ENCODE peak calls at places on chromosomes 13 and 19, in seven cellular contexts. One of them, this sample, is unnamed.

GRCh38 chr13:29922281-29922821 is 71.9 kb upstream of the UBL3 start:
- DNase-seq in bronchial epithelial cell: peak
- DNase-seq in RKO: no peak
- DNase-seq in left cardiac atrium: no peak
- DNase-seq in erythroblast: peak
- DNase-seq in activated naive CD4-positive, alpha-beta T cell: no peak
- DNase-seq in transverse colon: no peak
- DNase-seq in this sample: no peak

GRCh38 chr19:5466814-5467291 is 11.6 kb downstream of the ZNRF4 start:
- DNase-seq in bronchial epithelial cell: peak
- DNase-seq in left cardiac atrium: no peak
- DNase-seq in activated naive CD4-positive, alpha-beta T cell: no peak
- DNase-seq in transverse colon: no peak
- DNase-seq in RKO: no peak
- DNase-seq in erythroblast: no peak
- DNase-seq in this sample: no peak

GRCh38 chr19:33064117-33064777 is 441 bp downstream of the RHPN2 start:
- DNase-seq in bronchial epithelial cell: no peak
- DNase-seq in activated naive CD4-positive, alpha-beta T cell: no peak
- DNase-seq in transverse colon: peak
- DNase-seq in left cardiac atrium: peak
- DNase-seq in RKO: peak
- DNase-seq in erythroblast: no peak
- DNase-seq in this sample: peak

GRCh38 chr13:79492313-79492798 is 11.4 kb downstream of the NDFIP2 start:
- DNase-seq in left cardiac atrium: no peak
- DNase-seq in transverse colon: no peak
- DNase-seq in bronchial epithelial cell: peak
- DNase-seq in activated naive CD4-positive, alpha-beta T cell: no peak
- DNase-seq in RKO: no peak
- DNase-seq in erythroblast: no peak
- DNase-seq in this sample: peak

GRCh38 chr19:51938936-51939335 is 11.7 kb downstream of the ZNF613 start:
- DNase-seq in bronchial epithelial cell: no peak
- DNase-seq in activated naive CD4-positive, alpha-beta T cell: no peak
- DNase-seq in left cardiac atrium: no peak
- DNase-seq in RKO: no peak
- DNase-seq in transverse colon: no peak
- DNase-seq in erythroblast: no peak
- DNase-seq in this sample: no peak

GRCh38 chr13:66329988-66330429 is 900.1 kb downstream of the PCDH9 start:
- DNase-seq in activated naive CD4-positive, alpha-beta T cell: no peak
- DNase-seq in erythroblast: no peak
- DNase-seq in left cardiac atrium: no peak
- DNase-seq in RKO: peak
- DNase-seq in transverse colon: no peak
- DNase-seq in bronchial epithelial cell: no peak
- DNase-seq in this sample: no peak

GRCh38 chr13:20550799-20551198 is 16.2 kb upstream of the IFT88 start:
- DNase-seq in activated naive CD4-positive, alpha-beta T cell: no peak
- DNase-seq in erythroblast: no peak
- DNase-seq in bronchial epithelial cell: peak
- DNase-seq in RKO: no peak
- DNase-seq in left cardiac atrium: no peak
- DNase-seq in transverse colon: no peak
- DNase-seq in this sample: no peak

GRCh38 chr13:40505196-40505595 is 161.2 kb downstream of the FOXO1 start:
- DNase-seq in erythroblast: no peak
- DNase-seq in left cardiac atrium: no peak
- DNase-seq in activated naive CD4-positive, alpha-beta T cell: no peak
- DNase-seq in transverse colon: no peak
- DNase-seq in bronchial epithelial cell: no peak
- DNase-seq in RKO: no peak
- DNase-seq in this sample: no peak

GRCh38 chr19:48244289-48244688 is 11.4 kb downstream of the CARD8 start:
- DNase-seq in activated naive CD4-positive, alpha-beta T cell: no peak
- DNase-seq in transverse colon: no peak
- DNase-seq in bronchial epithelial cell: peak
- DNase-seq in RKO: peak
- DNase-seq in left cardiac atrium: no peak
- DNase-seq in erythroblast: peak
- DNase-seq in this sample: no peak

GRCh38 chr13:113192902-113193301 is 15.6 kb downstream of the PCID2 start:
- DNase-seq in activated naive CD4-positive, alpha-beta T cell: no peak
- DNase-seq in left cardiac atrium: no peak
- DNase-seq in erythroblast: peak
- DNase-seq in transverse colon: no peak
- DNase-seq in bronchial epithelial cell: peak
- DNase-seq in RKO: peak
- DNase-seq in this sample: no peak

GRCh38 chr13:79593611-79594275 is 112.8 kb downstream of the NDFIP2 start:
- DNase-seq in activated naive CD4-positive, alpha-beta T cell: no peak
- DNase-seq in RKO: peak
- DNase-seq in left cardiac atrium: no peak
- DNase-seq in bronchial epithelial cell: peak
- DNase-seq in erythroblast: no peak
- DNase-seq in transverse colon: no peak
- DNase-seq in this sample: no peak

GRCh38 chr19:602391-603301 is 13.0 kb downstream of the HCN2 start:
- DNase-seq in transverse colon: no peak
- DNase-seq in erythroblast: no peak
- DNase-seq in left cardiac atrium: no peak
- DNase-seq in activated naive CD4-positive, alpha-beta T cell: no peak
- DNase-seq in bronchial epithelial cell: no peak
- DNase-seq in RKO: no peak
- DNase-seq in this sample: no peak

GRCh38 chr13:105918842-105919741 is 616.4 kb downstream of the EFNB2 start:
- DNase-seq in RKO: peak
- DNase-seq in transverse colon: peak
- DNase-seq in left cardiac atrium: peak
- DNase-seq in activated naive CD4-positive, alpha-beta T cell: no peak
- DNase-seq in bronchial epithelial cell: peak
- DNase-seq in erythroblast: no peak
- DNase-seq in this sample: no peak

GRCh38 chr13:104132849-104133248 is 1066.6 kb upstream of the SLC10A2 start:
- DNase-seq in activated naive CD4-positive, alpha-beta T cell: no peak
- DNase-seq in transverse colon: no peak
- DNase-seq in bronchial epithelial cell: no peak
- DNase-seq in left cardiac atrium: no peak
- DNase-seq in RKO: no peak
- DNase-seq in erythroblast: no peak
- DNase-seq in this sample: no peak

GRCh38 chr19:51224163-51224641 is 678 bp upstream of the CD33 start:
- DNase-seq in activated naive CD4-positive, alpha-beta T cell: no peak
- DNase-seq in bronchial epithelial cell: no peak
- DNase-seq in RKO: no peak
- DNase-seq in erythroblast: no peak
- DNase-seq in left cardiac atrium: no peak
- DNase-seq in transverse colon: no peak
- DNase-seq in this sample: no peak

GRCh38 chr13:31686660-31687430 is 52.5 kb upstream of the RXFP2 start:
- DNase-seq in erythroblast: no peak
- DNase-seq in activated naive CD4-positive, alpha-beta T cell: no peak
- DNase-seq in transverse colon: no peak
- DNase-seq in left cardiac atrium: no peak
- DNase-seq in bronchial epithelial cell: no peak
- DNase-seq in RKO: no peak
- DNase-seq in this sample: no peak

GRCh38 chr19:4829001-4829712 is 2.4 kb downstream of the TICAM1 start:
- DNase-seq in left cardiac atrium: no peak
- DNase-seq in bronchial epithelial cell: no peak
- DNase-seq in erythroblast: no peak
- DNase-seq in activated naive CD4-positive, alpha-beta T cell: no peak
- DNase-seq in RKO: no peak
- DNase-seq in transverse colon: peak
- DNase-seq in this sample: peak

GRCh38 chr19:17234911-17235617 is 9.0 kb downstream of the OCEL1 start:
- DNase-seq in RKO: peak
- DNase-seq in activated naive CD4-positive, alpha-beta T cell: no peak
- DNase-seq in erythroblast: peak
- DNase-seq in transverse colon: peak
- DNase-seq in bronchial epithelial cell: peak
- DNase-seq in left cardiac atrium: peak
- DNase-seq in this sample: peak

GRCh38 chr13:21800847-21801616 is 130.2 kb downstream of the FGF9 start:
- DNase-seq in transverse colon: no peak
- DNase-seq in erythroblast: no peak
- DNase-seq in bronchial epithelial cell: peak
- DNase-seq in activated naive CD4-positive, alpha-beta T cell: no peak
- DNase-seq in left cardiac atrium: no peak
- DNase-seq in RKO: no peak
- DNase-seq in this sample: no peak

GRCh38 chr19:459724-460511 is 915 bp downstream of the SHC2 start:
- DNase-seq in erythroblast: peak
- DNase-seq in transverse colon: peak
- DNase-seq in RKO: peak
- DNase-seq in bronchial epithelial cell: no peak
- DNase-seq in left cardiac atrium: peak
- DNase-seq in activated naive CD4-positive, alpha-beta T cell: no peak
- DNase-seq in this sample: peak

GRCh38 chr19:2041686-2042484 is 9.2 kb downstream of the MKNK2 start:
- DNase-seq in left cardiac atrium: peak
- DNase-seq in erythroblast: peak
- DNase-seq in RKO: peak
- DNase-seq in transverse colon: peak
- DNase-seq in bronchial epithelial cell: peak
- DNase-seq in activated naive CD4-positive, alpha-beta T cell: peak
- DNase-seq in this sample: peak

GRCh38 chr13:84037937-84038464 is 155.7 kb upstream of the SLITRK1 start:
- DNase-seq in left cardiac atrium: no peak
- DNase-seq in bronchial epithelial cell: no peak
- DNase-seq in activated naive CD4-positive, alpha-beta T cell: no peak
- DNase-seq in erythroblast: no peak
- DNase-seq in transverse colon: no peak
- DNase-seq in RKO: no peak
- DNase-seq in this sample: no peak

GRCh38 chr13:106373989-106374572 is 161.4 kb downstream of the EFNB2 start:
- DNase-seq in RKO: no peak
- DNase-seq in activated naive CD4-positive, alpha-beta T cell: no peak
- DNase-seq in left cardiac atrium: no peak
- DNase-seq in transverse colon: no peak
- DNase-seq in erythroblast: no peak
- DNase-seq in bronchial epithelial cell: peak
- DNase-seq in this sample: no peak

GRCh38 chr19:35722461-35722860 is 4.7 kb downstream of the KMT2B start:
- DNase-seq in activated naive CD4-positive, alpha-beta T cell: no peak
- DNase-seq in RKO: no peak
- DNase-seq in transverse colon: no peak
- DNase-seq in left cardiac atrium: no peak
- DNase-seq in bronchial epithelial cell: no peak
- DNase-seq in erythroblast: no peak
- DNase-seq in this sample: no peak

GRCh38 chr13:69423844-69424243 is 683.8 kb upstream of the ATXN8OS start:
- DNase-seq in erythroblast: no peak
- DNase-seq in left cardiac atrium: no peak
- DNase-seq in activated naive CD4-positive, alpha-beta T cell: no peak
- DNase-seq in bronchial epithelial cell: no peak
- DNase-seq in transverse colon: no peak
- DNase-seq in RKO: no peak
- DNase-seq in this sample: no peak

GRCh38 chr13:26236306-26236705 is 14.2 kb upstream of the RNF6 start:
- DNase-seq in erythroblast: no peak
- DNase-seq in transverse colon: no peak
- DNase-seq in activated naive CD4-positive, alpha-beta T cell: no peak
- DNase-seq in left cardiac atrium: no peak
- DNase-seq in RKO: no peak
- DNase-seq in bronchial epithelial cell: no peak
- DNase-seq in this sample: no peak

GRCh38 chr13:92346046-92346445 is 880.6 kb upstream of the GPC6 start:
- DNase-seq in activated naive CD4-positive, alpha-beta T cell: no peak
- DNase-seq in RKO: no peak
- DNase-seq in left cardiac atrium: no peak
- DNase-seq in bronchial epithelial cell: no peak
- DNase-seq in transverse colon: no peak
- DNase-seq in erythroblast: no peak
- DNase-seq in this sample: no peak